ENCODE peak calls at places on chromosomes 2 and 18, in five cellular contexts. K is CD8-positive, alpha-beta memory T cell; R is uterus; J is heart right ventricle; S is hepatocyte. A is an unnamed sample. For H3K4me1, the result is how much of the 10 kb centered on the place peaks cover.

GRCh38 chr2:241219856-241220356 is 31.4 kb downstream of the ANO7 start:
- DNase-seq in R (no peak), J (no peak), S (no peak), K (no peak), A (no peak)

GRCh38 chr18:903703-904102 is 968 bp upstream of the ADCYAP1 start:
- DNase-seq in J (peak), S (peak), R (no peak), K (no peak), A (no peak)

GRCh38 chr2:68645523-68645922 is 2.1 kb downstream of the PROKR1 start:
- DNase-seq in S (no peak), R (no peak), J (no peak), K (no peak), A (no peak)

GRCh38 chr18:76874643-76875389 is 52.5 kb downstream of the ZNF236 start:
- DNase-seq in R (no peak), J (no peak), K (no peak), S (no peak), A (no peak)

GRCh38 chr2:231743376-231744116 is 35.2 kb downstream of the PTMA start:
- DNase-seq in S (no peak), R (no peak), J (no peak), K (no peak), A (no peak)

GRCh38 chr2:205970348-205970747 is 115.6 kb downstream of the INO80D start:
- DNase-seq in S (no peak), R (no peak), K (no peak), J (no peak), A (no peak)

GRCh38 chr2:138455691-138456090 is 45.9 kb upstream of the SPOPL start:
- DNase-seq in R (no peak), S (no peak), K (no peak), J (no peak), A (no peak)

GRCh38 chr2:51695531-51695930 is 663.6 kb upstream of the NRXN1 start:
- DNase-seq in R (no peak), J (no peak), S (no peak), K (no peak), A (no peak)

GRCh38 chr2:96500385-96501066 is 4.6 kb downstream of the NEURL3 start:
- DNase-seq in J (no peak), K (no peak), R (no peak), S (peak), A (no peak)

GRCh38 chr2:96502891-96503636 is 2.1 kb downstream of the NEURL3 start:
- DNase-seq in J (no peak), S (no peak), R (no peak), K (no peak), A (no peak)

GRCh38 chr2:96501471-96501874 is 3.7 kb downstream of the NEURL3 start:
- DNase-seq in S (peak), K (no peak), J (no peak), R (no peak), A (no peak)

GRCh38 chr2:96503637-96504243 is 1.4 kb downstream of the NEURL3 start:
- DNase-seq in S (no peak), K (no peak), R (no peak), J (no peak), A (no peak)

GRCh38 chr2:96501886-96502810 is 3.0 kb downstream of the NEURL3 start:
- DNase-seq in K (no peak), J (no peak), R (no peak), S (peak), A (no peak)
- H3K27ac ChIP-seq in K (no peak), J (peak), R (no peak), S (no peak), A (no peak)

GRCh38 chr2:161136696-161137324 is 23.4 kb upstream of the TANK start:
- DNase-seq in J (peak), R (no peak), S (no peak), K (peak), A (no peak)
- H3K4me3 ChIP-seq in J (peak), R (peak), S (no peak), K (peak), A (peak)

GRCh38 chr2:10124538-10125045 is 2.1 kb downstream of the RRM2 start:
- DNase-seq in J (peak), R (no peak), K (peak), S (peak), A (no peak)
- H3K4me1 ChIP-seq in J (under half), R (under half), K (under half), S (under half), A (under half)

DNA sequence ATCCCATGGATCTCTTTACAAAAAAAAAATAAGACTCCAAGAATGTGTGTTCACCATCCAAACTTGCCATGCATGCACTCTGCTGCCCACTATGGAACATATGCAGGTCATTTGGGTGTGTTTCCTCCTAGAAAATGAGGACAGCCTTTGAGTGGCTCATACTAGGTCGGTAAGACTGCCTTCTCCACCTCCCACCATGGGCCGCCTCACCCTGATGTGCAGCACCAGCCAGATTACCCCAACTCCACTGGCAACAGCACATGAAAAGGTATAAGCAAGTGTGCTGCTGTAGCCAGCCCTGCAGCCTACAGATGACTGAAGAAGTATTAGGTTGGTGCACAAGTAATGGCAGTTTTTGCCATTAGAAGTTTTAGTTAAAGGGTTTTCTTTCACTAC is 214.2 kb downstream of the ATAD2B start:
- DNase-seq in R (no peak), K (no peak), J (no peak), S (no peak), A (no peak)
- H3K27ac ChIP-seq in R (no peak), K (no peak), J (no peak), S (no peak), A (no peak)

GRCh38 chr18:26225915-26226228 is 373 bp upstream of the TAF4B start:
- DNase-seq in R (no peak), K (no peak), J (no peak), S (no peak), A (no peak)

GRCh38 chr18:26227051-26227672 is 917 bp downstream of the TAF4B start:
- DNase-seq in S (peak), K (no peak), R (peak), J (peak), A (no peak)

GRCh38 chr18:26226229-26227050 is at the start of gene TAF4B:
- DNase-seq in S (peak), R (peak), J (peak), K (peak), A (peak)

GRCh38 chr18:26228562-26229260 is 2.5 kb downstream of the TAF4B start:
- DNase-seq in R (no peak), S (no peak), J (no peak), K (no peak), A (no peak)

DNA sequence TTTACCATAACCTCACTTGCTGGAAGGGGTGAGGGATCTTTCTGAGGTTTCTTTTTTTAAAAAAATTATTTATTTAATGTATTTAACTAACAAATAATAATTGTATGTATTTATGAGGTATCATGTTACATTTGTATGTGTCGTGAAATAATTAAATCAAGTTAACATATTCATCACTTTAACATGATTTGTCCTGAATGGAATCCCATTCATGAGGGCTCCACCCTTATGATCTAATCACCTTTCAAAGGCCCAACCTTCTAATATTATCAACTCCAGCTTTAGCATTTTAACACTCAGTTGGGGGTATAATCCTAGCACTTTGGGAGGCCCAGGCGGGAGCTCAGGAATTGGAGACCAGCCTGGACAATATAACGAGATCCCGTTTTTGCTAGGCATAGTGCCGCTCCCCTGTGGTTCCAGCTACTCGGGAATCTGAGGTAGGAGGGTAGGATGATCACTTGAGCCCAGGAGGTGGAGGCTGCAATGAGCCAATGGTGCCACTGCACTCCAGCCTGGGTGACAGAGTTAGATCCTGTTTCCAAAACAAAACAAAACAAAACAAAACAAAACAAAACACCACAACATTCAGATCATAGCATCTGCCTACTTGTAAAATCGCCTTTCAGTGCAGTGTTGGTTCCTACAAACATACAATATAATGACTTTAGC is 1.1 kb upstream of the TAF4B start:
- DNase-seq in R (no peak), J (no peak), S (no peak), K (no peak), A (no peak)
- H3K4me3 ChIP-seq in R (no peak), J (no peak), S (peak), K (no peak), A (peak)

GRCh38 chr2:235661952-235662351 is 168.1 kb downstream of the AGAP1 start:
- DNase-seq in K (no peak), S (no peak), J (no peak), R (no peak), A (no peak)
- H3K4me1 ChIP-seq in K (under half), S (under half), J (under half), R (under half), A (under half)

DNA sequence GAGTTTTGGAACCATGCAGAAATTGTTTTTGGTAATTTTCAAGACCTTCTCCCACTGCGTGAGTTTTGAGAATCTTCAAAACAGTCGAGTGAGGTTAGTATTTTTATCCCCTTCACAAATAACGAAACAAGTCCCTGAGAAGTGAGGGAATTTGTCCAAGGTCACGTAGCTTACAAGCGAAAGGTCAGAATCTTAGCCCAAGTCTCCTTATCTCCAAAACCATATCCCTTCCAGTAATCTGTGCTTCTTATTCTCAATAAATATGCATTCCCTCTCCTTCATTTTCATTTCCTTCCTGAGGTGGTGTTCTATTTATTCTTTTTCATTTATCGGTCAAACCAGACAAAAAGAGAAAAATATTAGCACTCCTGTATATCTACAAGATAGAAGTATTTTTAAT is 163.6 kb downstream of the MREG start:
- DNase-seq in K (no peak), S (no peak), R (no peak), J (peak), A (no peak)
- H3K27ac ChIP-seq in K (no peak), S (no peak), R (no peak), J (peak), A (no peak)

DNA sequence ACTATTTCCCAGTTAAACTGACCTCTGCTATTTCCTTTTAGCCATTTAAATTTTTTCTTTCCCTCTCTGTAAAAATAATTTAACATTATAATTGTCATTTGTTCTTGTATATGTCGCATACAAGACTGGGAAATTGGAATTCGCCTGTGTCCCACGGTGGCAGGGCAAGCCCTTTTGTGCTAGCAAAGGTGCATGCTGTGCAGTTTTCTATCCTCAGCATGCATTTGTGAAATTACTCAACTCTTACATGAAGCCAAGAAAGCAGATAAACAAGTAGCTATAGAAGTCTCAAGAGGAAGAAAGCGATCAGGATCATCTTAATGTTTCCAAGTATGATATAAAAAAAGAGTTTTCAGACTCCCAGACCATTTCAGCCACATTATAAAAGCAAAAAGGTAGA is 392.6 kb upstream of the CHST9 start:
- DNase-seq in J (no peak), R (no peak), S (no peak), K (no peak), A (no peak)
- H3K4me3 ChIP-seq in J (no peak), R (no peak), S (no peak), K (no peak), A (no peak)